ENCODE peak calls at places on chromosome 3, in five cellular contexts. One of them, this sample, is unnamed.

GRCh38 chr3:161694682-161695586 is 198.3 kb downstream of the OTOL1 start:
- DNase-seq in tibial nerve: no peak
- DNase-seq in IMR-90: no peak
- DNase-seq in cardiac fibroblast: no peak
- DNase-seq in astrocyte of the spinal cord: no peak
- DNase-seq in this sample: no peak

GRCh38 chr3:123194552-123194951 is 7.2 kb upstream of the SEC22A start:
- DNase-seq in tibial nerve: no peak
- DNase-seq in IMR-90: peak
- DNase-seq in cardiac fibroblast: peak
- DNase-seq in astrocyte of the spinal cord: peak
- DNase-seq in this sample: peak

GRCh38 chr3:160163259-160163878 is 61.9 kb upstream of the C3orf80 start:
- DNase-seq in tibial nerve: no peak
- DNase-seq in IMR-90: peak
- DNase-seq in cardiac fibroblast: peak
- DNase-seq in astrocyte of the spinal cord: peak
- DNase-seq in this sample: peak

GRCh38 chr3:29972594-29972993 is 633.8 kb upstream of the TGFBR2 start:
- DNase-seq in tibial nerve: no peak
- DNase-seq in IMR-90: peak
- DNase-seq in cardiac fibroblast: peak
- DNase-seq in astrocyte of the spinal cord: peak
- DNase-seq in this sample: peak

GRCh38 chr3:187717572-187717971 is 15.2 kb upstream of the RTP2 start:
- DNase-seq in tibial nerve: no peak
- DNase-seq in IMR-90: peak
- DNase-seq in cardiac fibroblast: no peak
- DNase-seq in astrocyte of the spinal cord: no peak
- DNase-seq in this sample: peak

GRCh38 chr3:67381667-67382272 is 272.6 kb downstream of the SUCLG2 start:
- DNase-seq in tibial nerve: no peak
- DNase-seq in IMR-90: peak
- DNase-seq in cardiac fibroblast: peak
- DNase-seq in astrocyte of the spinal cord: peak
- DNase-seq in this sample: peak

GRCh38 chr3:72332036-72332435 is 516.2 kb downstream of the SHQ1 start:
- DNase-seq in tibial nerve: no peak
- DNase-seq in IMR-90: no peak
- DNase-seq in cardiac fibroblast: no peak
- DNase-seq in astrocyte of the spinal cord: no peak
- DNase-seq in this sample: no peak

GRCh38 chr3:127226946-127227842 is 34.3 kb downstream of the PRR23E start:
- DNase-seq in tibial nerve: no peak
- DNase-seq in IMR-90: no peak
- DNase-seq in cardiac fibroblast: no peak
- DNase-seq in astrocyte of the spinal cord: no peak
- DNase-seq in this sample: no peak

GRCh38 chr3:195260286-195260905 is 10.6 kb downstream of the XXYLT1 start:
- DNase-seq in tibial nerve: no peak
- DNase-seq in IMR-90: no peak
- DNase-seq in cardiac fibroblast: peak
- DNase-seq in astrocyte of the spinal cord: no peak
- DNase-seq in this sample: no peak

GRCh38 chr3:79729096-79729495 is 38.7 kb downstream of the ROBO1 start:
- DNase-seq in tibial nerve: no peak
- DNase-seq in IMR-90: no peak
- DNase-seq in cardiac fibroblast: peak
- DNase-seq in astrocyte of the spinal cord: peak
- DNase-seq in this sample: peak

GRCh38 chr3:188400494-188401243 is 246.7 kb downstream of the LPP start:
- DNase-seq in tibial nerve: no peak
- DNase-seq in IMR-90: no peak
- DNase-seq in cardiac fibroblast: no peak
- DNase-seq in astrocyte of the spinal cord: no peak
- DNase-seq in this sample: no peak

GRCh38 chr3:101854608-101855304 is 5.4 kb downstream of the NFKBIZ start:
- DNase-seq in tibial nerve: no peak
- DNase-seq in IMR-90: no peak
- DNase-seq in cardiac fibroblast: peak
- DNase-seq in astrocyte of the spinal cord: no peak
- DNase-seq in this sample: no peak

GRCh38 chr3:135802171-135802570 is 163.4 kb upstream of the PPP2R3A start:
- DNase-seq in tibial nerve: no peak
- DNase-seq in IMR-90: no peak
- DNase-seq in cardiac fibroblast: no peak
- DNase-seq in astrocyte of the spinal cord: no peak
- DNase-seq in this sample: no peak

GRCh38 chr3:188139466-188139865 is 14.5 kb upstream of the LPP start:
- DNase-seq in tibial nerve: no peak
- DNase-seq in IMR-90: no peak
- DNase-seq in cardiac fibroblast: no peak
- DNase-seq in astrocyte of the spinal cord: no peak
- DNase-seq in this sample: no peak

GRCh38 chr3:129624347-129625070 is 18.0 kb upstream of the PLXND1 start:
- DNase-seq in tibial nerve: no peak
- DNase-seq in IMR-90: peak
- DNase-seq in cardiac fibroblast: peak
- DNase-seq in astrocyte of the spinal cord: no peak
- DNase-seq in this sample: peak

GRCh38 chr3:128317698-128318231 is 148.9 kb downstream of the DNAJB8 start:
- DNase-seq in tibial nerve: no peak
- DNase-seq in IMR-90: no peak
- DNase-seq in cardiac fibroblast: no peak
- DNase-seq in astrocyte of the spinal cord: no peak
- DNase-seq in this sample: peak

GRCh38 chr3:29605845-29606244 is 325.0 kb downstream of the RBMS3 start:
- DNase-seq in tibial nerve: no peak
- DNase-seq in IMR-90: peak
- DNase-seq in cardiac fibroblast: peak
- DNase-seq in astrocyte of the spinal cord: peak
- DNase-seq in this sample: peak

GRCh38 chr3:113606539-113607218 is 74.3 kb downstream of the SIDT1 start:
- DNase-seq in tibial nerve: no peak
- DNase-seq in IMR-90: no peak
- DNase-seq in cardiac fibroblast: no peak
- DNase-seq in astrocyte of the spinal cord: no peak
- DNase-seq in this sample: no peak

GRCh38 chr3:120791958-120792357 is 49.4 kb downstream of the GTF2E1 start:
- DNase-seq in tibial nerve: no peak
- DNase-seq in IMR-90: peak
- DNase-seq in cardiac fibroblast: peak
- DNase-seq in astrocyte of the spinal cord: peak
- DNase-seq in this sample: peak

GRCh38 chr3:111352585-111352984 is 189.4 kb upstream of the CD96 start:
- DNase-seq in tibial nerve: no peak
- DNase-seq in IMR-90: no peak
- DNase-seq in cardiac fibroblast: no peak
- DNase-seq in astrocyte of the spinal cord: no peak
- DNase-seq in this sample: peak

GRCh38 chr3:69855436-69856162 is 116.3 kb downstream of the MITF start:
- DNase-seq in tibial nerve: no peak
- DNase-seq in IMR-90: peak
- DNase-seq in cardiac fibroblast: peak
- DNase-seq in astrocyte of the spinal cord: peak
- DNase-seq in this sample: peak

GRCh38 chr3:122021811-122022401 is at the start of gene ILDR1:
- DNase-seq in tibial nerve: no peak
- DNase-seq in IMR-90: no peak
- DNase-seq in cardiac fibroblast: no peak
- DNase-seq in astrocyte of the spinal cord: no peak
- DNase-seq in this sample: no peak

GRCh38 chr3:101851072-101851471 is 1.8 kb downstream of the NFKBIZ start:
- DNase-seq in tibial nerve: no peak
- DNase-seq in IMR-90: no peak
- DNase-seq in cardiac fibroblast: no peak
- DNase-seq in astrocyte of the spinal cord: no peak
- DNase-seq in this sample: peak

GRCh38 chr3:150825192-150825915 is 62.4 kb upstream of the SIAH2 start:
- DNase-seq in tibial nerve: no peak
- DNase-seq in IMR-90: no peak
- DNase-seq in cardiac fibroblast: no peak
- DNase-seq in astrocyte of the spinal cord: no peak
- DNase-seq in this sample: no peak

GRCh38 chr3:120081719-120082118 is 12.5 kb downstream of the GSK3B start:
- DNase-seq in tibial nerve: no peak
- DNase-seq in IMR-90: no peak
- DNase-seq in cardiac fibroblast: no peak
- DNase-seq in astrocyte of the spinal cord: no peak
- DNase-seq in this sample: no peak

GRCh38 chr3:189308594-189308993 is 136.8 kb downstream of the TPRG1 start:
- DNase-seq in tibial nerve: no peak
- DNase-seq in IMR-90: no peak
- DNase-seq in cardiac fibroblast: no peak
- DNase-seq in astrocyte of the spinal cord: no peak
- DNase-seq in this sample: no peak

GRCh38 chr3:129173206-129173605 is 10.5 kb downstream of the CNBP start:
- DNase-seq in tibial nerve: no peak
- DNase-seq in IMR-90: no peak
- DNase-seq in cardiac fibroblast: no peak
- DNase-seq in astrocyte of the spinal cord: no peak
- DNase-seq in this sample: no peak

GRCh38 chr3:106728315-106728821 is 648.9 kb upstream of the CCDC54 start:
- DNase-seq in tibial nerve: no peak
- DNase-seq in IMR-90: peak
- DNase-seq in cardiac fibroblast: peak
- DNase-seq in astrocyte of the spinal cord: peak
- DNase-seq in this sample: peak

GRCh38 chr3:135869439-135870105 is 96.0 kb upstream of the PPP2R3A start:
- DNase-seq in tibial nerve: no peak
- DNase-seq in IMR-90: peak
- DNase-seq in cardiac fibroblast: no peak
- DNase-seq in astrocyte of the spinal cord: no peak
- DNase-seq in this sample: no peak

GRCh38 chr3:12405432-12406272 is 78.6 kb upstream of the TSEN2 start:
- DNase-seq in tibial nerve: peak
- DNase-seq in IMR-90: peak
- DNase-seq in cardiac fibroblast: peak
- DNase-seq in astrocyte of the spinal cord: peak
- DNase-seq in this sample: peak

GRCh38 chr3:3081659-3082546 is 28.3 kb downstream of the IL5RA start:
- DNase-seq in tibial nerve: no peak
- DNase-seq in IMR-90: no peak
- DNase-seq in cardiac fibroblast: no peak
- DNase-seq in astrocyte of the spinal cord: no peak
- DNase-seq in this sample: no peak

GRCh38 chr3:9030034-9030433 is 66.8 kb upstream of the RAD18 start:
- DNase-seq in tibial nerve: no peak
- DNase-seq in IMR-90: no peak
- DNase-seq in cardiac fibroblast: no peak
- DNase-seq in astrocyte of the spinal cord: no peak
- DNase-seq in this sample: no peak

GRCh38 chr3:165643433-165643824 is 193.8 kb downstream of the BCHE start:
- DNase-seq in tibial nerve: no peak
- DNase-seq in IMR-90: peak
- DNase-seq in cardiac fibroblast: peak
- DNase-seq in astrocyte of the spinal cord: peak
- DNase-seq in this sample: peak

GRCh38 chr3:62312201-62312600 is 61.1 kb downstream of the FEZF2 start:
- DNase-seq in tibial nerve: no peak
- DNase-seq in IMR-90: no peak
- DNase-seq in cardiac fibroblast: no peak
- DNase-seq in astrocyte of the spinal cord: no peak
- DNase-seq in this sample: no peak
- TF ChIP-seq CTCF in tibial nerve: no peak
- TF ChIP-seq CTCF in IMR-90: no peak
- TF ChIP-seq CTCF in cardiac fibroblast: no peak
- TF ChIP-seq CTCF in astrocyte of the spinal cord: no peak
- TF ChIP-seq CTCF in this sample: no peak

DNA sequence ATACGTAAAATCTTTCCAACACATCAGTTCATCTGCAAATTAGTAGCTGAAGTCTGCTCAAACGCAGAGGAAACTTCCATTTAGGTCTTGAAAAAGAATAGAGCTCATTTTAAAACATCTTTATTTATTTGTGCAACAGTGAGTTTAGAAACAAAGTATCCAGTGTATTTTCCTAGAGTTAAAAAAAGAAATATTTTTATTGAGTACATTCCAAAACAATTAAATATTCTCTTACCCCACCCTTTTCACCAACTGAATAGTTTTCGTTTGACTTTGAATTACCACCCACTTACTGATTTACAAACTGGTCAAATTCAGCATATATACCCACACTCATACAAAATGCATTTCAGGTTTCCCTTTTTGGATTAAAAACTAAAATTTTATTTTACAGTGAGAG is 104.7 kb downstream of the ZBTB20 start:
- DNase-seq in tibial nerve: no peak
- DNase-seq in IMR-90: peak
- DNase-seq in cardiac fibroblast: no peak
- DNase-seq in astrocyte of the spinal cord: no peak
- DNase-seq in this sample: no peak
- H3K4me3 ChIP-seq in tibial nerve: no peak
- H3K4me3 ChIP-seq in IMR-90: no peak
- H3K4me3 ChIP-seq in cardiac fibroblast: no peak
- H3K4me3 ChIP-seq in astrocyte of the spinal cord: no peak
- H3K4me3 ChIP-seq in this sample: no peak

GRCh38 chr3:156816794-156817741 is 9.1 kb upstream of the LEKR1 start:
- DNase-seq in tibial nerve: peak
- DNase-seq in IMR-90: peak
- DNase-seq in cardiac fibroblast: peak
- DNase-seq in astrocyte of the spinal cord: peak
- DNase-seq in this sample: peak
- TF ChIP-seq CTCF in tibial nerve: no peak
- TF ChIP-seq CTCF in IMR-90: peak
- TF ChIP-seq CTCF in cardiac fibroblast: no peak
- TF ChIP-seq CTCF in astrocyte of the spinal cord: peak
- TF ChIP-seq CTCF in this sample: no peak

DNA sequence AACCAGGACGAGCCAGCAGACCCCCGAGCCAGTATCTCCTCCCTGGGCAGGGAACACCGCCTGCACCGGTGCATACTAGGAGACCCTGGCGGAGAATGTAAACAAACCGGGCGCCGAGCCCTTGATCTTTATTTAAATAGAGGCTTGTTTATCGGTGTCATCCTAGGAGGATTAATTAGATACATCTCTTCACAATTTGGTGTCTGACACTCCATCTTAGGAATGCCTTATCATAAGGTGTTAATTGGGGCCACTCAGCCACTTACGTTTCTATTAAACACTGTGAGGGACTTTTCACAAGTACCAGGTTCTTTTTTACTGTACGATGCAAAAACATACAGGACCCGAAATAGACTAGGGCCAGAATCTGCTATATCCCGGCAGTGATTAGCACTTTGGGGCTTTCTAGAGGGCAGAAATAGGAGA is 8.0 kb downstream of the EOMES start:
- DNase-seq in tibial nerve: no peak
- DNase-seq in IMR-90: no peak
- DNase-seq in cardiac fibroblast: no peak
- DNase-seq in astrocyte of the spinal cord: no peak
- DNase-seq in this sample: no peak
- H3K4me3 ChIP-seq in tibial nerve: peak
- H3K4me3 ChIP-seq in IMR-90: no peak
- H3K4me3 ChIP-seq in cardiac fibroblast: no peak
- H3K4me3 ChIP-seq in astrocyte of the spinal cord: no peak
- H3K4me3 ChIP-seq in this sample: no peak

GRCh38 chr3:95123104-95123503 is 1060.2 kb downstream of the NSUN3 start:
- DNase-seq in tibial nerve: no peak
- DNase-seq in IMR-90: no peak
- DNase-seq in cardiac fibroblast: no peak
- DNase-seq in astrocyte of the spinal cord: no peak
- DNase-seq in this sample: no peak
- TF ChIP-seq CTCF in tibial nerve: no peak
- TF ChIP-seq CTCF in IMR-90: no peak
- TF ChIP-seq CTCF in cardiac fibroblast: no peak
- TF ChIP-seq CTCF in astrocyte of the spinal cord: no peak
- TF ChIP-seq CTCF in this sample: no peak